ENCODE peak calls at places on chromosome 20, in four cellular contexts. C is heart left ventricle; P is CD4-positive, CD25-positive, alpha-beta regulatory T cell; K is hepatocyte. Z is an unnamed sample. For H3K4me1, the result is how much of the 10 kb centered on the place peaks cover.

GRCh38 chr20:51660741-51661608 is 107.2 kb downstream of the ATP9A start:
- DNase-seq in K (no peak), P (no peak), C (no peak), Z (no peak)

GRCh38 chr20:48186447-48186846 is 401.2 kb upstream of the SULF2 start:
- DNase-seq in C (no peak), P (no peak), K (no peak), Z (no peak)

GRCh38 chr20:25040438-25040831 is 17.5 kb downstream of the ACSS1 start:
- DNase-seq in P (no peak), C (no peak), K (peak), Z (no peak)

GRCh38 chr20:10448270-10449156 is 13.4 kb downstream of the SLX4IP start:
- DNase-seq in K (no peak), C (no peak), P (no peak), Z (no peak)

GRCh38 chr20:21322921-21323321 is 19.8 kb downstream of the XRN2 start:
- DNase-seq in P (no peak), K (no peak), C (no peak), Z (no peak)

GRCh38 chr20:41139227-41140093 is 2.1 kb downstream of the PLCG1 start:
- DNase-seq in C (no peak), K (no peak), P (peak), Z (no peak)

GRCh38 chr20:58192567-58192966 is 35.9 kb downstream of the ANKRD60 start:
- DNase-seq in P (no peak), K (no peak), C (no peak), Z (no peak)

GRCh38 chr20:31681769-31682168 is 40.9 kb downstream of the BCL2L1 start:
- DNase-seq in K (no peak), C (no peak), P (no peak), Z (no peak)

GRCh38 chr20:59151391-59151790 is 12.2 kb upstream of the ZNF831 start:
- DNase-seq in K (no peak), C (no peak), P (no peak), Z (no peak)

DNA sequence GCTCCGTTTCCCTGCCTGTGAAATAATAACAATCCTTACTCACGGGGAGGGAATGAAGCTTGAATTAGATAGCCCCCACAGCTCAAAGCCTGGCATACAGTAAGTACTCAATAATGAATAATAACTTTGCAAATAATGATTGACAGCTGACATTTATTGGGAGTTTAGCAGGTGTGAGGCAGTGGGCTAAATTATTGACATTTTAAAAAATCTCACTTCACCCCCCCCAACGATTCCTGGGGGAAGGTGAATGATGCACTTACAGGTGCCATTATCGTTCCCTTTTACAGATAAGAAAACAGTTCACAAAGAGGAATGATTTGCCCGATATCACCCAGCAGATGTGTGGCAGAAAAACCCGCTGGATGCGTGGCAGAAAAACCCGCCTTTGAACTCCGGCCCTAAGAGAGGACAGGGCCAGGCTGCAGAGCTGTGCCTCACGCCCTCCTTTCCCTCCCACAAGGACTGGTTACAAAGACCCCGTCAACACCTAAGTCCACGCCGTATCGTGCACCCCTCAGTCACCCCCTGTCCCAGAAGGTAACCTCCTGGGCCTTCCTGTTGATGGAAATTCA is 114.2 kb upstream of the PTPN1 start:
- DNase-seq in C (no peak), K (no peak), P (no peak), Z (no peak)
- H3K4me1 ChIP-seq in C (under half), K (under half), P (under half), Z (under half)

GRCh38 chr20:44521484-44522481 is at the start of gene SERINC3:
- DNase-seq in C (peak), P (peak), K (peak), Z (peak)
- H3K27ac ChIP-seq in C (peak), P (peak), K (peak), Z (peak)

GRCh38 chr20:23047738-23048214 is 1.7 kb downstream of the THBD start:
- DNase-seq in C (peak), K (no peak), P (no peak), Z (no peak)
- H3K4me1 ChIP-seq in C (under half), K (under half), P (under half), Z (under half)

DNA sequence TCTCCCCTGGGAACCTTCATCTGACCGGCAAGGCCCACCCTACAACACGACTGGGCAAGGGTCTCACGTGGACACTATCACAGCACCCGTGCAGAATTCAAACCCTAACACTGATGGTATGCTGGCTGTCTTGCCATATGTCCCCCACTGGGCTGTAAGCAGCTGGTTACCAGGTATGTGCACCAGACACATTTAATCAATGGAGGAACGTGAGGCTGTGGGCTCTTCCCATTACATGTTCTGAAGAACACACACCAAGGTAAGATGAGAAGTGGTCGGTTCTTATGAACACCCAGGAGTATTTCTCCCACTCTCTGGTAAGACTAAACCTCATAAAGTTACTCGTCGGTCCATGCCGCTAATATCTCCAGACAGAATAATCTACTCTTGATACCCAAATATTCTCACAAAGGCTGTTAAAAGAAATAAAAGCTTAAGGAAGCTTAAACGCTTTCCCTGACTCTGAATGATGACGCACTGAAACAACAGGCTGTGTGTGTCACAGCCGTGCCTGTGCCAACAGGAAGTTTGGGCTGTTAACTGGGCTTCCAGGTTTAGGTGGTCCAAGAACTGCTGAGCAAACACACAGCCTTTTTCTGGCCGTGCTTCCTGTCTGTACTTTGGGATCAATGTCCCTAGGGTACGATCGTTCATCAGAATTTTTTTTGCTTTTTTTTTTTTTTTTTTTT is 75.3 kb downstream of the SLC23A2 start:
- DNase-seq in K (no peak), C (peak), P (no peak), Z (no peak)
- H3K27ac ChIP-seq in K (peak), C (peak), P (no peak), Z (no peak)

GRCh38 chr20:37733416-37733815 is 39.6 kb downstream of the CTNNBL1 start:
- DNase-seq in K (peak), P (no peak), C (no peak), Z (no peak)
- H3K4me1 ChIP-seq in K (under half), P (under half), C (under half), Z (under half)

GRCh38 chr20:844473-845225 is 11.1 kb downstream of the FAM110A start:
- DNase-seq in K (peak), C (peak), P (peak), Z (peak)

GRCh38 chr20:846894-847278 is 13.4 kb downstream of the FAM110A start:
- DNase-seq in P (peak), C (peak), K (no peak), Z (peak)

GRCh38 chr20:843908-844307 is 10.4 kb downstream of the FAM110A start:
- DNase-seq in C (no peak), K (no peak), P (no peak), Z (no peak)

GRCh38 chr20:845967-846893 is 12.7 kb downstream of the FAM110A start:
- DNase-seq in P (peak), K (no peak), C (no peak), Z (no peak)

GRCh38 chr20:845226-845868 is 11.8 kb downstream of the FAM110A start:
- DNase-seq in C (no peak), P (no peak), K (no peak), Z (peak)
- H3K27ac ChIP-seq in C (no peak), P (peak), K (no peak), Z (peak)

GRCh38 chr20:49685809-49686208 is 27.9 kb downstream of the B4GALT5 start:
- DNase-seq in K (no peak), C (no peak), P (no peak), Z (no peak)
- H3K4me1 ChIP-seq in K (under half), C (under half), P (under half), Z (under half)

DNA sequence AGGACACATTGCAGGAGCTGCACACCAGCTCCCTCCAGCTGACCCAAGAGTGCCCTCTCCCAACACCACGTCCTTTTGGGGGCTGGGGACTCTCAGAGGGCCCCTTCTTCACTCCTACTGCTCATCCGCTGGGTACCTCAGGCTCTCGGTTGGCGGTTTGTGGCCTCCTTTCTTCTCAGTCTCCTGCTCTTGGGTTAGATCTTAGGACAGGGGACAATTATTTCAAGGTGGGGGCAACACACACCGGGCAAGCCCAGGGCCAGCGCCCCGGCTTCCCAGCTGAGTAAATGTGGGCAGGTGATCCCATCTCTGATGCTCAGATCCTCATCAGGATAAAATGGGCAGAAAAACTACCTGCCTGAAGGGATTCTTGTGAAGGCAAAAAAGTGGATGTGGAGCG is 1.1 kb downstream of the TCF15 start:
- DNase-seq in P (no peak), K (no peak), C (no peak), Z (no peak)
- H3K27ac ChIP-seq in P (no peak), K (no peak), C (peak), Z (no peak)